ENCODE peak calls at places on chromosome 20, in six cellular contexts. One of them, this sample, is unnamed.

GRCh38 chr20:45904583-45905504 is 7.1 kb downstream of the PLTP start:
- DNase-seq in IMR-90: no peak
- DNase-seq in neuronal stem cell: no peak
- DNase-seq in H1: no peak
- DNase-seq in trophoblast cell: no peak
- DNase-seq in mesenchymal stem cell: no peak
- DNase-seq in this sample: no peak

GRCh38 chr20:10454135-10454750 is 19.1 kb downstream of the SLX4IP start:
- DNase-seq in neuronal stem cell: no peak
- DNase-seq in IMR-90: no peak
- DNase-seq in H1: no peak
- DNase-seq in trophoblast cell: no peak
- DNase-seq in mesenchymal stem cell: no peak
- DNase-seq in this sample: no peak

GRCh38 chr20:59525500-59526241 is 78.7 kb upstream of the PHACTR3 start:
- DNase-seq in H1: peak; percentile 87
- DNase-seq in neuronal stem cell: peak; percentile 63
- DNase-seq in trophoblast cell: peak; percentile 31
- DNase-seq in IMR-90: peak; percentile 13
- DNase-seq in mesenchymal stem cell: peak; percentile 14
- DNase-seq in this sample: peak; percentile 84

GRCh38 chr20:34581341-34582189 is 23.0 kb downstream of the MAP1LC3A start:
- DNase-seq in trophoblast cell: no peak
- DNase-seq in IMR-90: peak; percentile 70
- DNase-seq in H1: no peak
- DNase-seq in neuronal stem cell: no peak
- DNase-seq in mesenchymal stem cell: peak; percentile 63
- DNase-seq in this sample: no peak

GRCh38 chr20:33783818-33784217 is 27.3 kb upstream of the CHMP4B start:
- DNase-seq in H1: no peak
- DNase-seq in IMR-90: no peak
- DNase-seq in mesenchymal stem cell: no peak
- DNase-seq in neuronal stem cell: no peak
- DNase-seq in trophoblast cell: no peak
- DNase-seq in this sample: no peak

GRCh38 chr20:45254867-45255266 is 503 bp upstream of the SLPI start:
- DNase-seq in trophoblast cell: peak; percentile 69
- DNase-seq in mesenchymal stem cell: peak; percentile 32
- DNase-seq in IMR-90: peak; percentile 9
- DNase-seq in H1: no peak
- DNase-seq in neuronal stem cell: no peak
- DNase-seq in this sample: no peak

GRCh38 chr20:51583499-51583898 is 41.0 kb upstream of the NFATC2 start:
- DNase-seq in IMR-90: no peak
- DNase-seq in trophoblast cell: no peak
- DNase-seq in H1: no peak
- DNase-seq in mesenchymal stem cell: no peak
- DNase-seq in neuronal stem cell: no peak
- DNase-seq in this sample: no peak

GRCh38 chr20:1941226-1941625 is 46.0 kb downstream of the SIRPA start:
- DNase-seq in trophoblast cell: no peak
- DNase-seq in mesenchymal stem cell: no peak
- DNase-seq in IMR-90: peak; percentile 30
- DNase-seq in H1: no peak
- DNase-seq in neuronal stem cell: no peak
- DNase-seq in this sample: no peak

GRCh38 chr20:46977909-46978588 is 83.4 kb downstream of the EYA2 start:
- DNase-seq in neuronal stem cell: no peak
- DNase-seq in mesenchymal stem cell: no peak
- DNase-seq in H1: no peak
- DNase-seq in IMR-90: no peak
- DNase-seq in trophoblast cell: no peak
- DNase-seq in this sample: no peak

GRCh38 chr20:10250902-10251301 is 32.3 kb downstream of the SNAP25 start:
- DNase-seq in trophoblast cell: no peak
- DNase-seq in mesenchymal stem cell: no peak
- DNase-seq in neuronal stem cell: no peak
- DNase-seq in IMR-90: no peak
- DNase-seq in H1: no peak
- DNase-seq in this sample: no peak

GRCh38 chr20:10619427-10619826 is 54.4 kb downstream of the JAG1 start:
- DNase-seq in mesenchymal stem cell: peak; percentile 95
- DNase-seq in neuronal stem cell: no peak
- DNase-seq in trophoblast cell: no peak
- DNase-seq in IMR-90: peak; percentile 92
- DNase-seq in H1: no peak
- DNase-seq in this sample: no peak

GRCh38 chr20:50508171-50508761 is 1.9 kb upstream of the PTPN1 start:
- DNase-seq in IMR-90: no peak
- DNase-seq in mesenchymal stem cell: no peak
- DNase-seq in trophoblast cell: peak; percentile 88
- DNase-seq in neuronal stem cell: no peak
- DNase-seq in H1: no peak
- DNase-seq in this sample: peak; percentile 31

GRCh38 chr20:26276811-26277210 is 580.2 kb upstream of the ZNF337 start:
- DNase-seq in mesenchymal stem cell: no peak
- DNase-seq in IMR-90: no peak
- DNase-seq in neuronal stem cell: no peak
- DNase-seq in H1: peak; percentile 45
- DNase-seq in trophoblast cell: no peak
- DNase-seq in this sample: peak; percentile 40

GRCh38 chr20:478949-479429 is 16.7 kb upstream of the TBC1D20 start:
- DNase-seq in IMR-90: peak; percentile 77
- DNase-seq in mesenchymal stem cell: peak; percentile 78
- DNase-seq in trophoblast cell: peak; percentile 34
- DNase-seq in H1: no peak
- DNase-seq in neuronal stem cell: peak; percentile 14
- DNase-seq in this sample: no peak

GRCh38 chr20:61940491-61940890 is 125.2 kb downstream of the TAF4 start:
- DNase-seq in neuronal stem cell: no peak
- DNase-seq in H1: peak; percentile 31
- DNase-seq in trophoblast cell: no peak
- DNase-seq in mesenchymal stem cell: no peak
- DNase-seq in IMR-90: no peak
- DNase-seq in this sample: no peak

GRCh38 chr20:62595491-62595890 is 46.8 kb upstream of the SLCO4A1 start:
- DNase-seq in mesenchymal stem cell: no peak
- DNase-seq in IMR-90: peak; percentile 55
- DNase-seq in trophoblast cell: no peak
- DNase-seq in H1: no peak
- DNase-seq in neuronal stem cell: no peak
- DNase-seq in this sample: no peak

GRCh38 chr20:34791289-34792020 is 34.0 kb downstream of the NCOA6 start:
- DNase-seq in IMR-90: peak; percentile 67
- DNase-seq in mesenchymal stem cell: peak; percentile 84
- DNase-seq in trophoblast cell: no peak
- DNase-seq in neuronal stem cell: no peak
- DNase-seq in H1: no peak
- DNase-seq in this sample: no peak

GRCh38 chr20:44805991-44806729 is 4.2 kb downstream of the RIMS4 start:
- DNase-seq in neuronal stem cell: peak; percentile 69
- DNase-seq in IMR-90: peak; percentile 25
- DNase-seq in trophoblast cell: no peak
- DNase-seq in H1: peak; percentile 82
- DNase-seq in mesenchymal stem cell: no peak
- DNase-seq in this sample: peak; percentile 83

GRCh38 chr20:35101620-35102019 is 9.0 kb upstream of the TRPC4AP start:
- DNase-seq in trophoblast cell: no peak
- DNase-seq in mesenchymal stem cell: no peak
- DNase-seq in H1: no peak
- DNase-seq in IMR-90: no peak
- DNase-seq in neuronal stem cell: no peak
- DNase-seq in this sample: no peak

GRCh38 chr20:51480507-51481270 is 61.8 kb downstream of the NFATC2 start:
- DNase-seq in trophoblast cell: no peak
- DNase-seq in H1: no peak
- DNase-seq in IMR-90: no peak
- DNase-seq in mesenchymal stem cell: no peak
- DNase-seq in neuronal stem cell: no peak
- DNase-seq in this sample: no peak

GRCh38 chr20:48721324-48722001 is 106.3 kb downstream of the PREX1 start:
- DNase-seq in H1: no peak
- DNase-seq in neuronal stem cell: no peak
- DNase-seq in IMR-90: no peak
- DNase-seq in trophoblast cell: no peak
- DNase-seq in mesenchymal stem cell: no peak
- DNase-seq in this sample: no peak

GRCh38 chr20:51176446-51176845 is 153.5 kb upstream of the KCNG1 start:
- DNase-seq in neuronal stem cell: no peak
- DNase-seq in IMR-90: no peak
- DNase-seq in mesenchymal stem cell: no peak
- DNase-seq in H1: no peak
- DNase-seq in trophoblast cell: no peak
- DNase-seq in this sample: no peak

GRCh38 chr20:37547912-37548311 is 20.2 kb upstream of the BLCAP start:
- DNase-seq in H1: no peak
- DNase-seq in trophoblast cell: no peak
- DNase-seq in IMR-90: no peak
- DNase-seq in neuronal stem cell: no peak
- DNase-seq in mesenchymal stem cell: no peak
- DNase-seq in this sample: no peak

GRCh38 chr20:49318430-49319203 is 40.8 kb upstream of the ZNFX1 start:
- DNase-seq in H1: peak; percentile 67
- DNase-seq in trophoblast cell: no peak
- DNase-seq in neuronal stem cell: no peak
- DNase-seq in IMR-90: no peak
- DNase-seq in mesenchymal stem cell: no peak
- DNase-seq in this sample: peak; percentile 60

GRCh38 chr20:51402201-51402600 is 140.3 kb downstream of the NFATC2 start:
- DNase-seq in H1: no peak
- DNase-seq in IMR-90: peak; percentile 71
- DNase-seq in trophoblast cell: no peak
- DNase-seq in neuronal stem cell: no peak
- DNase-seq in mesenchymal stem cell: peak; percentile 85
- DNase-seq in this sample: no peak

GRCh38 chr20:35978041-35978513 is 9.7 kb downstream of the CNBD2 start:
- DNase-seq in mesenchymal stem cell: peak; percentile 48
- DNase-seq in H1: no peak
- DNase-seq in trophoblast cell: no peak
- DNase-seq in neuronal stem cell: no peak
- DNase-seq in IMR-90: peak; percentile 22
- DNase-seq in this sample: no peak

GRCh38 chr20:47455133-47456040 is 46.3 kb upstream of the NCOA3 start:
- DNase-seq in IMR-90: no peak
- DNase-seq in trophoblast cell: peak; percentile 42
- DNase-seq in mesenchymal stem cell: peak; percentile 32
- DNase-seq in neuronal stem cell: no peak
- DNase-seq in H1: no peak
- DNase-seq in this sample: no peak

GRCh38 chr20:47035191-47035590 is 140.5 kb downstream of the EYA2 start:
- DNase-seq in neuronal stem cell: no peak
- DNase-seq in IMR-90: no peak
- DNase-seq in H1: no peak
- DNase-seq in trophoblast cell: no peak
- DNase-seq in mesenchymal stem cell: no peak
- DNase-seq in this sample: no peak

GRCh38 chr20:46220808-46221207 is 87.5 kb downstream of the CDH22 start:
- DNase-seq in trophoblast cell: no peak
- DNase-seq in neuronal stem cell: peak; percentile 91
- DNase-seq in IMR-90: no peak
- DNase-seq in mesenchymal stem cell: no peak
- DNase-seq in H1: no peak
- DNase-seq in this sample: peak; percentile 84

GRCh38 chr20:15860850-15861249 is 712.4 kb downstream of the KIF16B start:
- DNase-seq in neuronal stem cell: no peak
- DNase-seq in trophoblast cell: no peak
- DNase-seq in mesenchymal stem cell: no peak
- DNase-seq in IMR-90: no peak
- DNase-seq in H1: no peak
- DNase-seq in this sample: no peak
- H3K9me3 ChIP-seq in neuronal stem cell: no peaks in the 10 kb centered on the region
- H3K9me3 ChIP-seq in trophoblast cell: no peaks in the 10 kb centered on the region
- H3K9me3 ChIP-seq in mesenchymal stem cell: peaks cover 5% of the 10 kb centered on the region
- H3K9me3 ChIP-seq in IMR-90: peaks cover 1% of the 10 kb centered on the region
- H3K9me3 ChIP-seq in H1: no peaks in the 10 kb centered on the region
- H3K9me3 ChIP-seq in this sample: no peaks in the 10 kb centered on the region

GRCh38 chr20:40568200-40568599 is 120.8 kb downstream of the MAFB start:
- DNase-seq in trophoblast cell: peak; percentile 7
- DNase-seq in mesenchymal stem cell: no peak
- DNase-seq in IMR-90: no peak
- DNase-seq in neuronal stem cell: no peak
- DNase-seq in H1: no peak
- DNase-seq in this sample: no peak
- H2BK5ac ChIP-seq in trophoblast cell: no peak overlapping the region
- H2BK5ac ChIP-seq in mesenchymal stem cell: no peak overlapping the region
- H2BK5ac ChIP-seq in IMR-90: no peak overlapping the region
- H2BK5ac ChIP-seq in neuronal stem cell: no peak overlapping the region
- H2BK5ac ChIP-seq in H1: no peak overlapping the region
- H2BK5ac ChIP-seq in this sample: no peak overlapping the region

DNA sequence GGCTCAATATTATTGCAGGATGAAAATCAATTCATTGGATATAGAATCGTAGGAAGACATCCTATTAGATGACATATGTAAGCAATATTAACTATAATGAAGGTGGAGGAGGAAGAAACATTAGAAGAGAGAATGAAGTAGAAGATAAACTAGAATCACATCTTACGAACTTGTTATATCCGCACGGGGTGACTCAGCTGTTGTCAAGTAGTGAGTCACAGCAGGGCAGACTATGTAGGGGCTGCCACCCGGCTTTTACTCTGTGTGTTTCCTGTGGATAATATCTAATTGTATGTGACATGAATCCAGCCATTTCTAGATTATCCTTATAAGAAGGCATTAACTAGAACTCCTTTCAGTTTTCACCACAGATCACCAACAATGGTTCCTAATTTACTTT is 520.2 kb downstream of the DOK5 start:
- DNase-seq in mesenchymal stem cell: no peak
- DNase-seq in trophoblast cell: no peak
- DNase-seq in neuronal stem cell: no peak
- DNase-seq in IMR-90: no peak
- DNase-seq in H1: no peak
- DNase-seq in this sample: no peak
- H3K9me3 ChIP-seq in mesenchymal stem cell: no peaks in the 10 kb centered on the region
- H3K9me3 ChIP-seq in trophoblast cell: no peaks in the 10 kb centered on the region
- H3K9me3 ChIP-seq in neuronal stem cell: no peaks in the 10 kb centered on the region
- H3K9me3 ChIP-seq in IMR-90: peaks cover 6% of the 10 kb centered on the region
- H3K9me3 ChIP-seq in H1: no peaks in the 10 kb centered on the region
- H3K9me3 ChIP-seq in this sample: no peaks in the 10 kb centered on the region

DNA sequence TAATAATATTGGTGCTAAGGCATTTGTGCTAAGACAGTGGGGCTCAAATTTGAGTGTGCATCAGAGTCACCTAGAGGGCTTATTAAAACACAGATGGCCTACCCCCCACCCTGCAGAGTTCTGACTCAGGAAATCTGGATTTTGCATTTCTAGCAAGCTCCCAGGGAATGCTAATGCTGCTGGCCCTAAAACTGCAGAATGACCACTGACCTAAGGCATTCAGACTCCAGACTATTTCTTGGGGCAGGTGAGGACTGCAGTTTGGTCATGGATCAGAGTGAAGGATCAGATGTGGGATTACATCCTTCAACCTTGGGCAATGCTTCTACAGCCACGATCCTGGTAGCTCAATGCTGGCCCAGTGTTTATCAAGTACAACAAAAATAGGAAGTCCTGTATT is 610.1 kb upstream of the FLRT3 start:
- DNase-seq in neuronal stem cell: no peak
- DNase-seq in IMR-90: no peak
- DNase-seq in H1: no peak
- DNase-seq in mesenchymal stem cell: no peak
- DNase-seq in trophoblast cell: no peak
- DNase-seq in this sample: no peak
- H2BK5ac ChIP-seq in neuronal stem cell: no peak overlapping the region
- H2BK5ac ChIP-seq in IMR-90: no peak overlapping the region
- H2BK5ac ChIP-seq in H1: no peak overlapping the region
- H2BK5ac ChIP-seq in mesenchymal stem cell: no peak overlapping the region
- H2BK5ac ChIP-seq in trophoblast cell: no peak overlapping the region
- H2BK5ac ChIP-seq in this sample: no peak overlapping the region